ENCODE peak calls at places on chromosome 16, in seven cellular contexts. O, C, G, N, B, R and K are unnamed samples.

GRCh38 chr16:56929639-56930038 is 2.3 kb upstream of the HERPUD1 start:
- DNase-seq in O (no peak), C (no peak), G (no peak), N (no peak), B (no peak), R (no peak), K (no peak)

GRCh38 chr16:70694088-70694487 is 8.2 kb upstream of the MTSS2 start:
- DNase-seq in O (peak; percentile 85), C (no peak), G (no peak), N (no peak), B (no peak), R (peak; percentile 71), K (no peak)

GRCh38 chr16:1089439-1089821 is 6.6 kb downstream of the C1QTNF8 start:
- DNase-seq in O (no peak), C (peak; percentile 59), G (no peak), N (no peak), B (no peak), R (no peak), K (no peak)

GRCh38 chr16:55323637-55324490 is at the start of gene IRX6:
- DNase-seq in O (no peak), C (peak; percentile 51), G (peak; percentile 76), N (no peak), B (no peak), R (no peak), K (peak; percentile 37)

GRCh38 chr16:57092786-57093301 is 461 bp downstream of the CPNE2 start:
- DNase-seq in O (no peak), C (peak; percentile 47), G (peak; percentile 60), N (peak; percentile 36), B (peak; percentile 42), R (no peak), K (peak; percentile 84)

GRCh38 chr16:68936729-68937631 is 93.6 kb downstream of the TANGO6 start:
- DNase-seq in O (peak; percentile 54), C (no peak), G (no peak), N (no peak), B (no peak), R (peak; percentile 31), K (no peak)

GRCh38 chr16:49617016-49617569 is 238.8 kb downstream of the ZNF423 start:
- DNase-seq in O (no peak), C (no peak), G (no peak), N (no peak), B (no peak), R (no peak), K (no peak)

GRCh38 chr16:27945233-27945975 is 118.1 kb downstream of the GSG1L start:
- DNase-seq in O (no peak), C (no peak), G (no peak), N (no peak), B (no peak), R (no peak), K (no peak)

GRCh38 chr16:9409753-9410493 is 318.5 kb downstream of the HAPSTR1 start:
- DNase-seq in O (no peak), C (no peak), G (no peak), N (no peak), B (no peak), R (no peak), K (no peak)

GRCh38 chr16:55569025-55569424 is 2.5 kb downstream of the CAPNS2 start:
- DNase-seq in O (peak; percentile 76), C (no peak), G (no peak), N (no peak), B (no peak), R (peak; percentile 64), K (no peak)

GRCh38 chr16:526181-527014 is 1.1 kb upstream of the CAPN15 start:
- DNase-seq in O (peak; percentile 49), C (peak; percentile 56), G (peak; percentile 60), N (no peak), B (no peak), R (peak; percentile 46), K (no peak)

GRCh38 chr16:79403534-79403933 is 197.0 kb downstream of the MAF start:
- DNase-seq in O (no peak), C (no peak), G (no peak), N (no peak), B (no peak), R (no peak), K (no peak)

GRCh38 chr16:89829630-89830437 is 1.6 kb downstream of the SPIRE2 start:
- DNase-seq in O (no peak), C (no peak), G (no peak), N (no peak), B (no peak), R (no peak), K (no peak)

GRCh38 chr16:89828199-89828869 is at the start of gene SPIRE2:
- DNase-seq in O (peak; percentile 69), C (peak; percentile 78), G (peak; percentile 94), N (peak; percentile 56), B (peak; percentile 74), R (peak; percentile 76), K (peak; percentile 88)

GRCh38 chr16:89828870-89829629 is 775 bp downstream of the SPIRE2 start:
- DNase-seq in O (no peak), C (no peak), G (no peak), N (no peak), B (no peak), R (no peak), K (no peak)

GRCh38 chr16:89826531-89827382 is 1.5 kb upstream of the SPIRE2 start:
- DNase-seq in O (no peak), C (no peak), G (no peak), N (no peak), B (no peak), R (no peak), K (no peak)

DNA sequence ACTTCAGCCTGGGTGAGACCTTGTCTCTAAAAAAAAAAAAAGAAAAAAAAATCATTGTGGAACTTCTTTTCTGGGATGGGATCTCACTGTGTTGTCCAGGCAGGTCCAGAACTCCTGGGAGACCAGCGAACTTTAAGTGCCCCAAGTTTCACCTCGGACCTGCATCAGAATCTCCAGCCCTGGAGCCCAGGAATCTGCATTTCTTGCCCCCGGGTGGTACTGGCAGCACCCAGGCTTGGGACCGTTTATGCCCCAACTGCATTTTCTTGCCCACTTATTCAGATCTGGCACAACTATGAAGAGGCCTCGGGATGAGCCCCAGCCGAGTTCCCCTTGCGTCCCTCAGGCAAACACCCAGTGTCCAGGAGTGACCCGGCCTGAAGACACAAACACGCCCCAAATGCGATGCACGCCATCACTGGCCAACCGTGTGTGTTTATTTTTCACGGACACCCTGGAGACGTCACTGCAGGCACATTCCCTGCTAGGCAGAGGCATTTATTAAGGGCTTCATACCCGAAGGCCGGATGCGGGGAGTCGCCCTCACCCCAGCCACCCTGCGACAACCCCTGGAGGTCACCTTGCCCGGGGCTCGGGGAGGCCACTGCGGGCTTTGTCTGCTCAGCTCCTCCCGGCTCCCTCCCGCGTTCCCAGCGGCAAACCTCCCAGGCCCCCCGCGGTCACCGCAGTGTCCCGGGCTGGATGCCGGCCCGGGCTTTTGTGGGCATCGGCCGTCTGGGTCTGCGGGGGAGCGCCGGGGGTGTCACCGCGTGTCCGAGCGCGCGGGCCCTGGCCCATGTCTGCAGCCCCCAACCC is 684 bp upstream of the SPIRE2 start:
- DNase-seq in O (peak; percentile 56), C (peak; percentile 46), G (peak; percentile 64), N (no peak), B (no peak), R (peak; percentile 74), K (no peak)
- TF ChIP-seq CTCF in O (no peak), C (no peak), G (no peak), N (no peak), B (no peak), R (no peak), K (no peak)

DNA sequence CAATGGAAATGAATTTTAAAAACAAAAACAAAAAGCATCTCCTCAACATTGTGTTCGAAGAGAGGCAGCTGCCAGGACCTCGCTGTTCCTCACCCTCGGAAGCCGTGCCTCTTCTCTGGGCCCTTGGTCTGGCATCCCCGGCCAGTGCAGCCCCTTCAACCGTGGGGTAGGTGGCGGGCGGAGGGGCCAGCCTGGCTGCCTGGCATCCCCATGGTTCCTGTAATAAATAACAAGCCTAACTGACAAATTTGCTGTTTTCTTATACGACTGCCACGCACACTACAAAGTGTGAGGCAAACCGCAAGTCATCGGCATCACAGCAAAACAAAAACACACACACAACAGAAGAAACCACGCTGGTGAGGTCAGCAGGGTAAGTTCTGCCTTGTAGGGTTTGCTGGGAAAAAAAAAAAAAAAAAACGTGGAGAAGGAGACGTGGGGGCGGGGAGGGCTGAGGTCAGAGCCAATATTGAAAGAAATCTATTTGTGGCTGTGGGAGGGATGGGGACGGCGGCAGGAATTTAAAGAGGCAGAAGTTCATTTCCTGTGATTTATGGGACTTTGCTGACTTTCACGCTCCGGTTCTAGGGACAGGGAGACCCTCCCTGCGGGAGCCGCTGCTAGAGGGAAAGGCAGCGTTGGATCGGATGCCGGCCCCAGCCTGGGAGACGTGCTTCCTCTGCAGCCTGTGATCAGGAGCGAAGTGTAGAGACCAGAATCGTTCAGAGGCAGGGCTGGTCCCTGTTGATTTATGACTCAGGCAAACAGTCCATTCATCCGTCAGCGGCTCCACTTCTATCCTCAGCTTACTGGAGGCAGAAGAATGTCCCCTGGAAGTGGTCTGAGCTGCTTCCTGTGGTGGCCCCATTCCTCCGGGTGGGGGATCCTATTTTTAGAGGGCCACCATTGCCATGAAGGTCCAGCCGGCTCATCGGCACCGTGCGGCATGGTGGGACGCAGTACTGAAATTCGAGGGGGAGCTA is 162.8 kb downstream of the FOXL1 start:
- DNase-seq in O (peak; percentile 94), C (peak; percentile 72), G (peak; percentile 82), N (no peak), B (no peak), R (peak; percentile 76), K (no peak)
- TF ChIP-seq CTCF in O (no peak), C (no peak), G (no peak), N (no peak), B (no peak), R (no peak), K (no peak)

GRCh38 chr16:50641818-50642187 is 39.3 kb downstream of the SNX20 start:
- DNase-seq in O (no peak), C (no peak), G (no peak), N (no peak), B (no peak), R (no peak), K (no peak)
- TF ChIP-seq CTCF in O (no peak), C (no peak), G (no peak), N (no peak), B (no peak), R (no peak), K (no peak)

GRCh38 chr16:58306327-58306726 is 11.5 kb upstream of the PRSS54 start:
- DNase-seq in O (peak; percentile 24), C (no peak), G (no peak), N (peak; percentile 39), B (peak; percentile 62), R (peak; percentile 55), K (no peak)
- TF ChIP-seq CTCF in O (peak; percentile 41), C (peak; percentile 53), G (peak; percentile 14), N (peak; percentile 47), B (peak; percentile 56), R (peak; percentile 53), K (peak; percentile 45)

DNA sequence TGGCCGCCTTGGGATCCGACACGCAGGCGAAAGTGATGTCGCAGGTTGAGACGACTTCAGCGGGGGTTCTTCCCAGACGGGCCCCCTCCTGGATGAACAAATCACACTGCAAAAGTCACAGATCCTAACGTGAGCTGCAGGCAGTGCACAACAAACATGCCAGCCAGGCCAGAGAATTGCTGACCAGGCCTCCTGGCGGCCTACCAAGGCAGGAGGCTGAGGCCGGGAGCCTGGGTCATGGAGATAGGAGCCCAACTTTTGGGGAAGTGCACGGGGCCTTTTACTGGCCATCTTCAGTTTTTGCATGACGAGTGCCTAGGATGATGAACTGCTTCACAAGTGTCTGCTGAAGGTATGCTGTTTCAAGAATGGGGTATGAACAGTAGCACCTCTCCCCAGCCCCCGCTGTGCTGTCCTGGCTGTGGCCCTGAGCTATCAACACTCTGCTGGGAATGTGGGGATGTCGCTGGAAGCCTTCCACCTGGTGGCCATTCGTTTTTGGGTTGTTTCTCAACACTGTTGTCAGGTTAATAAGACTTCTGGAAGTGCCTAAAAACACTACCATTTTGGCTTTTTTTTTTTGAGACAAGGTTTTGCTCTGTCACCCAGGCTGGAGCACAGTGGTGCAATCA is 12.2 kb upstream of the ROGDI start:
- DNase-seq in O (no peak), C (no peak), G (no peak), N (no peak), B (no peak), R (no peak), K (no peak)
- TF ChIP-seq CTCF in O (no peak), C (peak; percentile 17), G (no peak), N (no peak), B (no peak), R (no peak), K (no peak)